ENCODE peak calls at places on chromosomes 16 and 17, in four cellular contexts. One of them, this sample, is unnamed.

GRCh38 chr17:30573603-30574175 is 96.5 kb downstream of the GOSR1 start:
- DNase-seq in esophagus muscularis mucosa: no peak
- DNase-seq in nucleus accumbens: no peak
- DNase-seq in HS-27A: no peak
- DNase-seq in this sample: no peak

GRCh38 chr16:71504901-71505300 is 15.8 kb upstream of the ZNF19 start:
- DNase-seq in HS-27A: no peak
- DNase-seq in esophagus muscularis mucosa: no peak
- DNase-seq in nucleus accumbens: no peak
- DNase-seq in this sample: no peak

GRCh38 chr17:16512011-16512410 is 20.0 kb upstream of the LRRC75A start:
- DNase-seq in esophagus muscularis mucosa: no peak
- DNase-seq in nucleus accumbens: no peak
- DNase-seq in HS-27A: no peak
- DNase-seq in this sample: peak; percentile 42

GRCh38 chr17:30716461-30717289 is 107.8 kb downstream of the CRLF3 start:
- DNase-seq in esophagus muscularis mucosa: no peak
- DNase-seq in nucleus accumbens: no peak
- DNase-seq in HS-27A: no peak
- DNase-seq in this sample: peak; percentile 50

GRCh38 chr16:85649411-85649977 is 36.4 kb downstream of the GSE1 start:
- DNase-seq in nucleus accumbens: no peak
- DNase-seq in esophagus muscularis mucosa: no peak
- DNase-seq in HS-27A: no peak
- DNase-seq in this sample: no peak

GRCh38 chr16:22183335-22183734 is 21.0 kb downstream of the SDR42E2 start:
- DNase-seq in nucleus accumbens: no peak
- DNase-seq in esophagus muscularis mucosa: no peak
- DNase-seq in HS-27A: no peak
- DNase-seq in this sample: no peak

GRCh38 chr17:36926701-36927100 is 10.6 kb upstream of the LHX1 start:
- DNase-seq in HS-27A: no peak
- DNase-seq in nucleus accumbens: no peak
- DNase-seq in esophagus muscularis mucosa: no peak
- DNase-seq in this sample: no peak

GRCh38 chr16:53668869-53669268 is 34.8 kb downstream of the RPGRIP1L start:
- DNase-seq in nucleus accumbens: no peak
- DNase-seq in HS-27A: no peak
- DNase-seq in esophagus muscularis mucosa: no peak
- DNase-seq in this sample: no peak

GRCh38 chr17:35726609-35727460 is 4.6 kb upstream of the RASL10B start:
- DNase-seq in HS-27A: peak; percentile 50
- DNase-seq in esophagus muscularis mucosa: peak; percentile 90
- DNase-seq in nucleus accumbens: no peak
- DNase-seq in this sample: peak; percentile 34

GRCh38 chr16:23155445-23156049 is 6.3 kb upstream of the USP31 start:
- DNase-seq in esophagus muscularis mucosa: no peak
- DNase-seq in nucleus accumbens: no peak
- DNase-seq in HS-27A: no peak
- DNase-seq in this sample: peak; percentile 45

GRCh38 chr17:19378416-19379293 is at the start of gene MAPK7:
- DNase-seq in esophagus muscularis mucosa: no peak
- DNase-seq in HS-27A: no peak
- DNase-seq in nucleus accumbens: no peak
- DNase-seq in this sample: no peak

GRCh38 chr17:17870292-17870691 is 33.5 kb upstream of the SREBF1 start:
- DNase-seq in nucleus accumbens: no peak
- DNase-seq in HS-27A: no peak
- DNase-seq in esophagus muscularis mucosa: no peak
- DNase-seq in this sample: peak; percentile 12

GRCh38 chr17:443109-443508 is 90.5 kb upstream of the RPH3AL start:
- DNase-seq in nucleus accumbens: no peak
- DNase-seq in HS-27A: no peak
- DNase-seq in esophagus muscularis mucosa: no peak
- DNase-seq in this sample: no peak

GRCh38 chr17:33939959-33940358 is 315.1 kb upstream of the CCL2 start:
- DNase-seq in esophagus muscularis mucosa: no peak
- DNase-seq in nucleus accumbens: no peak
- DNase-seq in HS-27A: no peak
- DNase-seq in this sample: no peak

GRCh38 chr17:30548189-30548588 is 71.0 kb downstream of the GOSR1 start:
- DNase-seq in esophagus muscularis mucosa: no peak
- DNase-seq in HS-27A: no peak
- DNase-seq in nucleus accumbens: no peak
- DNase-seq in this sample: no peak

GRCh38 chr16:51523400-51523799 is 372.3 kb upstream of the SALL1 start:
- DNase-seq in HS-27A: no peak
- DNase-seq in nucleus accumbens: no peak
- DNase-seq in esophagus muscularis mucosa: no peak
- DNase-seq in this sample: no peak

GRCh38 chr17:12673788-12674187 is 8.1 kb downstream of the MYOCD start:
- DNase-seq in esophagus muscularis mucosa: no peak
- DNase-seq in HS-27A: no peak
- DNase-seq in nucleus accumbens: no peak
- DNase-seq in this sample: no peak

GRCh38 chr16:937723-938122 is 33.1 kb downstream of the LMF1 start:
- DNase-seq in nucleus accumbens: no peak
- DNase-seq in HS-27A: no peak
- DNase-seq in esophagus muscularis mucosa: no peak
- DNase-seq in this sample: no peak

GRCh38 chr17:55588858-55589257 is 77.6 kb upstream of the SMIM36 start:
- DNase-seq in nucleus accumbens: no peak
- DNase-seq in HS-27A: no peak
- DNase-seq in esophagus muscularis mucosa: no peak
- DNase-seq in this sample: no peak

GRCh38 chr16:89117975-89118289 is 24.3 kb downstream of the ACSF3 start:
- DNase-seq in esophagus muscularis mucosa: no peak
- DNase-seq in nucleus accumbens: no peak
- DNase-seq in HS-27A: no peak
- DNase-seq in this sample: no peak

GRCh38 chr16:81786321-81786720 is 7.2 kb downstream of the PLCG2 start:
- DNase-seq in HS-27A: no peak
- DNase-seq in nucleus accumbens: no peak
- DNase-seq in esophagus muscularis mucosa: no peak
- DNase-seq in this sample: peak; percentile 50

GRCh38 chr17:17724307-17724921 is 43.2 kb downstream of the RAI1 start:
- DNase-seq in nucleus accumbens: no peak
- DNase-seq in HS-27A: no peak
- DNase-seq in esophagus muscularis mucosa: no peak
- DNase-seq in this sample: no peak

GRCh38 chr17:30372755-30373154 is 6.0 kb upstream of the CPD start:
- DNase-seq in HS-27A: no peak
- DNase-seq in nucleus accumbens: no peak
- DNase-seq in esophagus muscularis mucosa: no peak
- DNase-seq in this sample: peak; percentile 20

GRCh38 chr17:51734462-51734861 is 424.1 kb downstream of the CA10 start:
- DNase-seq in nucleus accumbens: no peak
- DNase-seq in esophagus muscularis mucosa: no peak
- DNase-seq in HS-27A: no peak
- DNase-seq in this sample: no peak

GRCh38 chr16:79363035-79363434 is 237.5 kb downstream of the MAF start:
- DNase-seq in esophagus muscularis mucosa: no peak
- DNase-seq in nucleus accumbens: no peak
- DNase-seq in HS-27A: no peak
- DNase-seq in this sample: no peak

GRCh38 chr17:78532311-78532710 is 44.9 kb downstream of the DNAH17 start:
- DNase-seq in nucleus accumbens: no peak
- DNase-seq in esophagus muscularis mucosa: no peak
- DNase-seq in HS-27A: no peak
- DNase-seq in this sample: no peak

GRCh38 chr17:3576970-3577369 is 19.4 kb upstream of the TRPV3 start:
- DNase-seq in HS-27A: no peak
- DNase-seq in nucleus accumbens: no peak
- DNase-seq in esophagus muscularis mucosa: no peak
- DNase-seq in this sample: no peak

GRCh38 chr17:75344664-75345063 is 55.4 kb upstream of the SLC25A19 start:
- DNase-seq in HS-27A: no peak
- DNase-seq in nucleus accumbens: no peak
- DNase-seq in esophagus muscularis mucosa: no peak
- DNase-seq in this sample: peak; percentile 84

GRCh38 chr17:21301593-21302550 is 17.4 kb downstream of the MAP2K3 start:
- DNase-seq in esophagus muscularis mucosa: no peak
- DNase-seq in nucleus accumbens: no peak
- DNase-seq in HS-27A: no peak
- DNase-seq in this sample: no peak

This sample was measured in OCI-LY7.